ENCODE peak calls at places on chromosomes 7 and 10, in eight cellular contexts. P is A549, W is GDM1, Q is tibial nerve, Y is HuH-7.5, M is RPMI7951, H is cortex of kidney, O is retinal pigment epithelial cell. V is an unnamed sample.

GRCh38 chr10:126528320-126528835 is 140.1 kb upstream of the ADAM12 start:
- DNase-seq in P (no peak), W (no peak), Q (no peak), Y (no peak), M (no peak), H (no peak), O (no peak), V (no peak)

GRCh38 chr7:79290398-79290797 is 163.1 kb downstream of the MAGI2 start:
- DNase-seq in P (no peak), W (no peak), Q (no peak), Y (no peak), M (no peak), H (no peak), O (no peak), V (no peak)

GRCh38 chr7:154744226-154744860 is 258.6 kb downstream of the PAXIP1 start:
- DNase-seq in P (peak), W (no peak), Q (no peak), Y (peak), M (peak), H (no peak), O (no peak), V (no peak)

GRCh38 chr10:62374862-62375710 is 917 bp downstream of the ZNF365 start:
- DNase-seq in P (peak), W (no peak), Q (no peak), Y (no peak), M (no peak), H (no peak), O (no peak), V (no peak)

GRCh38 chr7:155580367-155580766 is 34.0 kb upstream of the CNPY1 start:
- DNase-seq in P (no peak), W (no peak), Q (no peak), Y (no peak), M (no peak), H (no peak), O (no peak), V (peak)

GRCh38 chr7:113256883-113257531 is 138.7 kb upstream of the SMIM30 start:
- DNase-seq in P (no peak), W (no peak), Q (no peak), Y (no peak), M (peak), H (no peak), O (no peak), V (no peak)

GRCh38 chr10:32070645-32071044 is 14.4 kb upstream of the KIF5B start:
- DNase-seq in P (no peak), W (no peak), Q (no peak), Y (no peak), M (no peak), H (no peak), O (no peak), V (no peak)

GRCh38 chr7:44325811-44326241 is 432 bp upstream of the CAMK2B start:
- DNase-seq in P (peak), W (no peak), Q (no peak), Y (no peak), M (no peak), H (no peak), O (no peak), V (peak)

GRCh38 chr7:132272763-132273371 is 303.4 kb downstream of the PLXNA4 start:
- DNase-seq in P (no peak), W (no peak), Q (no peak), Y (no peak), M (no peak), H (no peak), O (no peak), V (no peak)

GRCh38 chr10:113221756-113222168 is 271.7 kb downstream of the TCF7L2 start:
- DNase-seq in P (peak), W (no peak), Q (no peak), Y (no peak), M (peak), H (no peak), O (no peak), V (no peak)

GRCh38 chr10:118580702-118581101 is 14.7 kb downstream of the PRLHR start:
- DNase-seq in P (no peak), W (no peak), Q (no peak), Y (no peak), M (no peak), H (no peak), O (no peak), V (no peak)

GRCh38 chr10:31140716-31141115 is 109.1 kb upstream of the ZNF438 start:
- DNase-seq in P (no peak), W (no peak), Q (no peak), Y (no peak), M (no peak), H (no peak), O (no peak), V (no peak)

GRCh38 chr10:31101123-31101522 is 69.5 kb upstream of the ZNF438 start:
- DNase-seq in P (peak), W (no peak), Q (no peak), Y (no peak), M (peak), H (no peak), O (no peak), V (no peak)

GRCh38 chr10:118754132-118754555 is 626 bp downstream of the CACUL1 start:
- DNase-seq in P (no peak), W (peak), Q (no peak), Y (peak), M (peak), H (peak), O (no peak), V (peak)

GRCh38 chr10:94213980-94214379 is 148.8 kb downstream of the NOC3L start:
- DNase-seq in P (no peak), W (no peak), Q (no peak), Y (no peak), M (no peak), H (no peak), O (no peak), V (no peak)

GRCh38 chr7:137940656-137941518 is 61.0 kb downstream of the CREB3L2 start:
- DNase-seq in P (no peak), W (no peak), Q (no peak), Y (no peak), M (no peak), H (no peak), O (peak), V (no peak)

GRCh38 chr10:8602821-8603220 is 548.3 kb downstream of the GATA3 start:
- DNase-seq in P (no peak), W (no peak), Q (no peak), Y (no peak), M (no peak), H (no peak), O (no peak), V (no peak)

GRCh38 chr10:5862360-5862929 is 27.2 kb downstream of the ANKRD16 start:
- DNase-seq in P (no peak), W (no peak), Q (no peak), Y (no peak), M (no peak), H (no peak), O (no peak), V (no peak)

GRCh38 chr10:123158682-123159081 is 4.5 kb downstream of the BUB3 start:
- DNase-seq in P (no peak), W (no peak), Q (no peak), Y (no peak), M (no peak), H (no peak), O (no peak), V (no peak)

GRCh38 chr7:140631006-140631405 is 9.6 kb downstream of the DENND2A start:
- DNase-seq in P (no peak), W (no peak), Q (no peak), Y (no peak), M (no peak), H (no peak), O (no peak), V (no peak)

GRCh38 chr10:128871671-128872231 is 595.3 kb upstream of the MGMT start:
- DNase-seq in P (no peak), W (no peak), Q (no peak), Y (no peak), M (no peak), H (no peak), O (no peak), V (no peak)

GRCh38 chr7:70498633-70499032 is 633.3 kb upstream of the GALNT17 start:
- DNase-seq in P (no peak), W (no peak), Q (no peak), Y (no peak), M (no peak), H (no peak), O (no peak), V (no peak)

GRCh38 chr7:148501707-148502139 is 88.8 kb upstream of the C7orf33 start:
- DNase-seq in P (no peak), W (no peak), Q (no peak), Y (no peak), M (peak), H (no peak), O (no peak), V (no peak)

GRCh38 chr10:132296671-132297443 is 10.9 kb downstream of the STK32C start:
- DNase-seq in P (no peak), W (no peak), Q (no peak), Y (no peak), M (no peak), H (no peak), O (no peak), V (no peak)

GRCh38 chr10:127012769-127013152 is 107.5 kb downstream of the DOCK1 start:
- DNase-seq in P (no peak), W (no peak), Q (no peak), Y (peak), M (peak), H (no peak), O (peak), V (peak)

GRCh38 chr10:22624289-22624738 is 90.1 kb downstream of the PIP4K2A start:
- DNase-seq in P (peak), W (no peak), Q (no peak), Y (no peak), M (peak), H (no peak), O (no peak), V (no peak)

GRCh38 chr7:155093586-155093985 is 23.5 kb downstream of the HTR5A start:
- DNase-seq in P (no peak), W (no peak), Q (no peak), Y (no peak), M (no peak), H (no peak), O (no peak), V (no peak)

GRCh38 chr10:112957589-112958202 is 7.6 kb downstream of the TCF7L2 start:
- DNase-seq in P (no peak), W (no peak), Q (no peak), Y (no peak), M (no peak), H (no peak), O (no peak), V (no peak)

GRCh38 chr10:29791773-29792172 is 157.0 kb upstream of the SVIL start:
- DNase-seq in P (no peak), W (no peak), Q (no peak), Y (no peak), M (no peak), H (no peak), O (no peak), V (no peak)